ENCODE peak calls at places on chromosomes 6 and 20, in ten cellular contexts. N, X, R, Q, H, G, S, W, P and E are unnamed samples.

GRCh38 chr6:32940656-32941411 is at the start of gene HLA-DMB:
- DNase-seq in R (peak), P (peak), H (no peak), X (no peak), Q (peak), W (peak), G (no peak), S (no peak), N (peak), E (peak)

GRCh38 chr6:46013639-46014038 is 2.0 kb downstream of the CLIC5 start:
- DNase-seq in S (no peak), P (no peak), W (no peak), Q (no peak), G (no peak), H (no peak), X (no peak), N (no peak), R (no peak), E (no peak)

GRCh38 chr6:16514249-16514648 is 247.0 kb downstream of the ATXN1 start:
- DNase-seq in Q (peak), G (no peak), N (peak), W (peak), S (no peak), R (peak), X (no peak), H (peak), P (no peak), E (no peak)

GRCh38 chr6:32685603-32686002 is 19.1 kb upstream of the HLA-DQB1 start:
- DNase-seq in S (no peak), X (no peak), H (no peak), N (no peak), G (no peak), Q (no peak), R (no peak), P (peak), W (no peak), E (no peak)

GRCh38 chr20:51692806-51693400 is 75.3 kb downstream of the ATP9A start:
- DNase-seq in X (no peak), Q (no peak), R (no peak), H (no peak), P (no peak), S (no peak), W (no peak), N (no peak), G (no peak), E (no peak)

GRCh38 chr20:12383770-12384304 is 466.1 kb downstream of the BTBD3 start:
- DNase-seq in X (no peak), G (no peak), W (no peak), S (no peak), N (no peak), Q (no peak), H (no peak), P (no peak), R (no peak), E (no peak)

GRCh38 chr20:47448429-47448828 is 53.3 kb upstream of the NCOA3 start:
- DNase-seq in S (no peak), Q (no peak), H (no peak), R (no peak), W (no peak), X (no peak), N (no peak), G (no peak), P (no peak), E (no peak)

GRCh38 chr20:14142171-14142570 is 146.9 kb downstream of the MACROD2 start:
- DNase-seq in X (peak), R (peak), G (no peak), S (peak), W (peak), N (peak), H (no peak), P (peak), Q (peak), E (peak)

GRCh38 chr6:3138341-3138740 is 19.0 kb downstream of the TUBB2A start:
- DNase-seq in H (no peak), P (no peak), W (no peak), G (no peak), S (no peak), R (no peak), N (no peak), Q (no peak), X (no peak), E (no peak)

GRCh38 chr6:90025418-90026089 is 131.3 kb downstream of the GJA10 start:
- DNase-seq in H (no peak), P (no peak), G (no peak), N (no peak), S (no peak), X (no peak), W (peak), R (no peak), Q (peak), E (no peak)

GRCh38 chr6:154894903-154895302 is 100.2 kb upstream of the TIAM2 start:
- DNase-seq in H (no peak), N (no peak), G (no peak), S (no peak), P (no peak), W (no peak), R (no peak), X (no peak), Q (no peak), E (no peak)

GRCh38 chr6:2916354-2916925 is 13.3 kb upstream of the SERPINB9 start:
- DNase-seq in R (no peak), P (no peak), S (no peak), Q (no peak), W (no peak), G (no peak), X (no peak), N (no peak), H (no peak), E (peak)

GRCh38 chr6:82364087-82365010 is 732 bp downstream of the TPBG start:
- DNase-seq in Q (peak), G (peak), H (no peak), R (peak), X (peak), S (no peak), N (no peak), W (peak), P (no peak), E (peak)

GRCh38 chr6:120200853-120201252 is 851.3 kb upstream of the MAN1A1 start:
- DNase-seq in R (no peak), P (no peak), N (no peak), S (no peak), H (no peak), G (no peak), W (no peak), X (no peak), Q (no peak), E (no peak)

GRCh38 chr20:18052856-18053255 is 4.9 kb downstream of the OVOL2 start:
- DNase-seq in H (no peak), Q (no peak), R (no peak), W (no peak), G (no peak), S (no peak), P (no peak), X (no peak), N (no peak), E (no peak)

GRCh38 chr6:134806151-134806550 is 143.8 kb downstream of the ALDH8A1 start:
- DNase-seq in S (no peak), R (no peak), H (no peak), X (no peak), N (no peak), Q (no peak), G (no peak), W (no peak), P (no peak), E (no peak)

GRCh38 chr20:60108397-60108796 is 150.2 kb downstream of the CDH26 start:
- DNase-seq in X (no peak), R (no peak), H (no peak), Q (no peak), S (no peak), G (no peak), W (no peak), P (no peak), N (no peak), E (no peak)

GRCh38 chr20:38278763-38279162 is 18.2 kb upstream of the KIAA1755 start:
- DNase-seq in R (no peak), P (no peak), Q (no peak), W (no peak), S (no peak), H (no peak), G (peak), X (no peak), N (no peak), E (no peak)
- TF ChIP-seq EP300 in R (no peak), P (no peak), Q (no peak), W (no peak), S (no peak), H (no peak), G (no peak), X (no peak), N (no peak), E (no peak)

GRCh38 chr20:36792422-36792821 is 18.9 kb upstream of the DSN1 start:
- DNase-seq in N (peak), H (no peak), G (no peak), R (no peak), P (no peak), X (no peak), S (peak), Q (peak), W (peak), E (peak)
- TF ChIP-seq EP300 in N (no peak), H (no peak), G (no peak), R (no peak), P (no peak), X (no peak), S (no peak), Q (no peak), W (no peak), E (no peak)

DNA sequence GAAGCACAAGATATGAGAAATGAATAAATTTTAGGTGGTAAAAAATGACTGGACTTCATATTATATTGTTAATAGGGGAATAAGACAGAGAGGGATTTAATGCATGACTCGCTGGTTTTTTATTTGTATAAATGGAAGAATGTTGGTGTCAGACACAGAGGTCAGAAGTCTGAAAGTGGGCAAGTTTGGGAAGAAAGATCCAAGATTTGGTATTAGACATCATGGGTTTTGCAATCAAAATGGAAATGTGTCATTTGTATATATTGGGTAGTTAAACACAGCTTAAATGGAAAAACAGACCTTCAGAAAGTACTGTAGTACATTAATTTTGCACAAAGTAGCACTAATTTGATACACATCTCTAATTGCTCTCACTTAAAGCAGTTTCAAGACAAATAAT is 96.2 kb downstream of the EYA4 start:
- DNase-seq in H (no peak), N (no peak), X (no peak), S (no peak), R (no peak), P (no peak), Q (no peak), W (no peak), G (no peak), E (no peak)
- TF ChIP-seq EP300 in H (no peak), N (no peak), X (no peak), S (no peak), R (no peak), P (no peak), Q (no peak), W (no peak), G (no peak), E (no peak)

DNA sequence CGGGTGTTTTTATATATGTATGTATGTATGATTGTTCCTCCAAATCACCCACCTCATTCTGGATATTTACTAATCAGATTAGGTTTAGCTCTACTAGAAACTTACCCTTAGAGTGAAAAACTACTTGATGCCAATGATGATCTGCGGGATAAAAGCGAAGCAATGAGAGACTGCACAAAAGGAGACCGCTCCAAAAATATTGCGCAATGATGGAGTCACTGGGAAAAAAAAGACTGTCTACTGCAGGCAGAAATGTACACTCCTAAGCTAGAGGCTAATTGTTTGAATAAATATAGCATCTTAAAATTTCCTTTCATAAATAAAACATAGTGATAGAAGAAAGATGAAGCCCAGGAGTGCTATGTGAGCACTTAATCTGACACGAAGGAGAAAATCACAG is 7.3 kb downstream of the RAB32 start:
- DNase-seq in N (no peak), R (peak), Q (no peak), G (no peak), H (no peak), S (no peak), X (peak), W (no peak), P (no peak), E (no peak)
- TF ChIP-seq EP300 in N (no peak), R (no peak), Q (no peak), G (no peak), H (no peak), S (no peak), X (no peak), W (no peak), P (no peak), E (no peak)